ENCODE peak calls at places on chromosomes 1 and 21, in eight cellular contexts. G is cardiac muscle cell; P is CD8-positive, alpha-beta T cell; J is pancreas; Y is A549; E is PC-3; O is IMR-90; K is breast epithelium. V is an unnamed sample.
A peak's percentile ranks its signal among the peaks of the same experiment; 100 is the strongest.

GRCh38 chr1:25876693-25877077 is 1.2 kb upstream of the PAQR7 start:
- DNase-seq in O (no peak), K (no peak), J (no peak), P (no peak), Y (no peak), G (no peak), E (no peak), V (peak; percentile 11)

GRCh38 chr21:17903029-17903806 is 84.1 kb upstream of the C21orf91 start:
- DNase-seq in K (no peak), G (peak; percentile 60), O (peak; percentile 49), Y (no peak), J (no peak), P (no peak), E (peak; percentile 73), V (no peak)

GRCh38 chr1:230140221-230141001 is 73.4 kb downstream of the GALNT2 start:
- DNase-seq in G (peak; percentile 69), P (no peak), K (no peak), O (peak; percentile 90), E (no peak), Y (no peak), J (no peak), V (peak; percentile 68)

GRCh38 chr1:225965231-225965630 is 24.2 kb upstream of the LEFTY2 start:
- DNase-seq in G (no peak), Y (no peak), P (no peak), J (no peak), O (no peak), E (no peak), K (no peak), V (no peak)

GRCh38 chr1:87902830-87903614 is 574.3 kb downstream of the LMO4 start:
- DNase-seq in P (no peak), O (peak; percentile 73), K (no peak), Y (peak; percentile 17), G (peak; percentile 87), J (no peak), E (peak; percentile 9), V (no peak)

GRCh38 chr1:153845158-153845557 is 70.0 kb downstream of the SLC27A3 start:
- DNase-seq in E (no peak), J (no peak), K (no peak), P (no peak), O (no peak), G (no peak), Y (no peak), V (no peak)

GRCh38 chr1:3012511-3013291 is 8.6 kb upstream of the ACTRT2 start:
- DNase-seq in J (peak; percentile 82), G (peak; percentile 10), K (peak; percentile 53), E (peak; percentile 55), O (no peak), P (peak; percentile 73), Y (no peak), V (peak; percentile 57)

GRCh38 chr1:197911857-197912696 is 5.1 kb upstream of the LHX9 start:
- DNase-seq in E (no peak), Y (no peak), K (no peak), G (no peak), O (no peak), P (no peak), J (no peak), V (no peak)

GRCh38 chr1:64163972-64164371 is 39.5 kb upstream of the UBE2U start:
- DNase-seq in O (peak; percentile 64), J (no peak), P (no peak), E (peak; percentile 44), K (no peak), Y (peak; percentile 14), G (peak; percentile 68), V (no peak)

GRCh38 chr1:14866841-14867626 is 268.5 kb downstream of the KAZN start:
- DNase-seq in G (no peak), O (no peak), K (no peak), E (no peak), P (no peak), Y (no peak), J (no peak), V (no peak)

GRCh38 chr1:112849425-112849966 is 106.5 kb downstream of the SLC16A1 start:
- DNase-seq in O (peak; percentile 33), K (no peak), E (peak; percentile 51), G (peak; percentile 66), J (no peak), Y (peak; percentile 9), P (no peak), V (no peak)

GRCh38 chr1:160285506-160285905 is 573 bp upstream of the PEX19 start:
- DNase-seq in J (peak; percentile 23), P (no peak), K (no peak), G (no peak), O (no peak), Y (no peak), E (no peak), V (no peak)

GRCh38 chr1:160284782-160285344 is at the start of gene PEX19:
- DNase-seq in O (peak; percentile 94), G (peak; percentile 97), Y (peak; percentile 95), K (peak; percentile 95), E (peak; percentile 94), J (peak; percentile 92), P (peak; percentile 94), V (peak; percentile 93)

GRCh38 chr1:160282807-160283206 is 2.1 kb downstream of the PEX19 start:
- DNase-seq in Y (no peak), O (no peak), K (no peak), G (no peak), P (no peak), E (no peak), J (no peak), V (no peak)

GRCh38 chr1:160284220-160284781 is 632 bp downstream of the PEX19 start:
- DNase-seq in J (no peak), O (peak; percentile 76), K (no peak), P (no peak), G (peak; percentile 87), Y (no peak), E (peak; percentile 74), V (no peak)
- H3K9me3 ChIP-seq in J (no peaks in the 10 kb centered on the region), O (no peaks in the 10 kb centered on the region), K (no peaks in the 10 kb centered on the region), P (no peaks in the 10 kb centered on the region), G (no peaks in the 10 kb centered on the region), Y (no peaks in the 10 kb centered on the region), E (no peaks in the 10 kb centered on the region), V (no peaks in the 10 kb centered on the region)

GRCh38 chr1:147089457-147089856 is 82.8 kb downstream of the PRKAB2 start:
- DNase-seq in E (no peak), Y (no peak), O (no peak), J (no peak), K (no peak), G (no peak), P (no peak), V (no peak)
- TF ChIP-seq CTCF in E (no peak), Y (no peak), O (no peak), J (no peak), K (no peak), G (no peak), P (no peak), V (no peak)

DNA sequence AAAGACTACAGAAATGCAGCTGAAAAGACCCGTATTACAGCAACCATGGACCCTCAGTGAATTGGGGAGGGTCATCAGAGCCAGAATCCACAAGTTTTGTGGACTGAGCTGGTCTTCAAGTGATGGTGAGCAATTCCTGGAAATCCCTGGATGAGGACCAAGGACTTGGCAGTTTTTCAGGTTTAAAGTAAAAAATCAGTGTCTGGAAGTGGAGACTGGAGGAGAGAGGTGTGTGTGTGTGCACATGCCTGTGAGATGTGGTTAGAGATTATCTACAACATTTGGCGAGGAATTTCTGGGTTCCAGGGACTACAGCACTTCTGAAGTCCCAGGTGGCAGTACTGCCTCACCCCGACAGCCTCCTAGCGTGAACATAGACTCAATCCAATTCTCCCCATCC is 56.4 kb downstream of the KIRREL1 start:
- DNase-seq in O (peak; percentile 65), Y (no peak), J (no peak), E (no peak), G (peak; percentile 55), P (no peak), K (no peak), V (no peak)
- H3K27ac ChIP-seq in O (no peak overlapping the region), Y (no peak overlapping the region), J (no peak overlapping the region), E (no peak overlapping the region), G (no peak overlapping the region), P (no peak overlapping the region), K (no peak overlapping the region), V (no peak overlapping the region)

DNA sequence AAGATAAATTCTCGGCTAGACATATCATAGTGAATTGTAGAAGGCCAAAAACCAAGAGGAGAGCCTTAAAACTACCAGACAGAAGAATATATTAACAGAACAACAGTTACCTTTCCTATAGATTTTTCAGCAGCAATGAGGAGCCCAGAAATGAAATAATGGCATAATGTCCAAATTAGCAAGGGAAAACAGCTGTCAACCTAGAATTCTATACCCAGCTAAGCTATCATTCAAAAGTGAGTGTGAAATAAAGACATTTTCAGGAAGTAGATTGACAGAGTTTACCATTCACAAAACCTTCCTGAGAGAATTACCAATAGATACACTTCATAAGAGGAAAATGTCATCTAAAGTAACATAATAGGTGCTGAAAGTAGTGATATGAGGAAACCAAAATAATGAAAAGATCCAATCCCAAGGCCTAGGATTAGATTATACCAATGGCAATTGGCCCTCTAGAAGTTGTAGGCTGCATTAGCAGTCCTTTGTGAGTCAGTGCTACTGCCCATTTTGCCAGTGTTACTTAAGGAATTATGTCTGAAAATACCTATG is 34.5 kb downstream of the OBSCN start:
- DNase-seq in Y (no peak), E (no peak), G (no peak), K (no peak), J (no peak), O (no peak), P (no peak), V (no peak)
- H3K9me3 ChIP-seq in Y (peaks cover 76% of the 10 kb centered on the region), E (peaks cover 50% of the 10 kb centered on the region), G (no peaks in the 10 kb centered on the region), K (peaks cover 51% of the 10 kb centered on the region), J (no peaks in the 10 kb centered on the region), O (peaks cover 46% of the 10 kb centered on the region), P (peaks cover 13% of the 10 kb centered on the region), V (no peaks in the 10 kb centered on the region)

GRCh38 chr1:220012259-220012658 is 34.0 kb downstream of the EPRS1 start:
- DNase-seq in G (peak; percentile 38), Y (no peak), K (no peak), E (peak; percentile 25), P (no peak), J (no peak), O (peak; percentile 10), V (no peak)
- TF ChIP-seq CTCF in G (peak; percentile 29), Y (no peak), K (no peak), E (peak; percentile 54), P (no peak), J (no peak), O (no peak), V (no peak)

DNA sequence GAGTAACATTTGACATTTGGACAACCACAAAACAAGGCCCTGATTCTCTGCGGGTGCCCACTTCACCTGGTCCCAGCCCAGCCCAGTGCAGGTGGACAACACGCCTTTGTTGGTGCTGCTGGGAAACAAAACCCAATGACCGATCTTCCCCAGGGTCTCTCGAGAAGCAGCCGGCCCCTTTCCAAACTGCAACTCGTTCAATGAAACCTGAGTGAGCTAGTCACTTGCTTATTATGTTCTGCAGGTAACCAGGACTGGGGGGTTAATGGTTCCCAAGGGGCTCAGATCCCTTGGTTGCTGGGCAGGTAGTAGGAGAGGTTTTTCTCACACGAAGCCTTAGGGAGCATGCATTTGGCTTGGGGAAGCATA is 42.9 kb downstream of the ABCG1 start:
- DNase-seq in P (no peak), E (no peak), K (no peak), O (no peak), G (no peak), J (no peak), Y (no peak), V (no peak)
- H3K27ac ChIP-seq in P (no peak overlapping the region), E (no peak overlapping the region), K (no peak overlapping the region), O (peak overlapping the region; percentile 52), G (no peak overlapping the region), J (no peak overlapping the region), Y (no peak overlapping the region), V (no peak overlapping the region)

GRCh38 chr1:79732950-79733349 is 726.4 kb upstream of the ADGRL4 start:
- DNase-seq in Y (no peak), E (no peak), J (no peak), O (no peak), G (no peak), P (no peak), K (no peak), V (no peak)
- H3K9me3 ChIP-seq in Y (no peaks in the 10 kb centered on the region), E (no peaks in the 10 kb centered on the region), J (no peaks in the 10 kb centered on the region), O (no peaks in the 10 kb centered on the region), G (no peaks in the 10 kb centered on the region), P (no peaks in the 10 kb centered on the region), K (no peaks in the 10 kb centered on the region), V (no peaks in the 10 kb centered on the region)

GRCh38 chr1:20469406-20470076 is 16.5 kb downstream of the CAMK2N1 start:
- DNase-seq in O (no peak), Y (peak; percentile 53), J (no peak), K (no peak), P (no peak), G (no peak), E (no peak), V (no peak)
- TF ChIP-seq CTCF in O (peak; percentile 24), Y (peak; percentile 46), J (no peak), K (no peak), P (no peak), G (peak; percentile 14), E (no peak), V (no peak)